ENCODE peak calls at places on chromosomes 7 and 10, in six cellular contexts. J is WTC11, S is nephron progenitor cell, Y is epithelial cell of esophagus, A is PC-3, M is endodermal cell. D is an unnamed sample.

GRCh38 chr7:148286150-148286549 is 304.4 kb upstream of the C7orf33 start:
- DNase-seq in S (no peak), Y (peak; percentile 34), J (no peak), M (no peak), A (peak; percentile 54), D (no peak)

GRCh38 chr7:55086413-55087201 is 67.8 kb downstream of the EGFR start:
- DNase-seq in A (peak; percentile 78), S (no peak), Y (peak; percentile 44), J (no peak), M (no peak), D (peak; percentile 42)

GRCh38 chr7:159086301-159086925 is 58.3 kb downstream of the VIPR2 start:
- DNase-seq in A (no peak), S (no peak), Y (no peak), J (no peak), M (peak; percentile 29), D (no peak)

GRCh38 chr7:79512269-79512668 is 58.8 kb upstream of the MAGI2 start:
- DNase-seq in A (peak; percentile 8), Y (peak; percentile 24), S (no peak), J (no peak), M (no peak), D (no peak)

GRCh38 chr7:112192236-112193154 is 13.7 kb downstream of the DOCK4 start:
- DNase-seq in S (no peak), J (no peak), M (no peak), A (peak; percentile 90), Y (peak; percentile 90), D (no peak)

GRCh38 chr7:105638324-105638723 is 57.0 kb upstream of the EFCAB10 start:
- DNase-seq in M (peak; percentile 74), S (no peak), J (no peak), A (no peak), Y (no peak), D (no peak)

GRCh38 chr7:26202019-26202985 is 757 bp downstream of the CBX3 start:
- DNase-seq in J (peak; percentile 22), S (peak; percentile 66), Y (peak; percentile 39), A (peak; percentile 41), M (no peak), D (peak; percentile 56)

GRCh38 chr10:97210576-97210975 is 24.8 kb upstream of the SLIT1 start:
- DNase-seq in Y (peak; percentile 67), J (peak; percentile 91), S (peak; percentile 86), A (peak; percentile 81), M (peak; percentile 95), D (peak; percentile 75)

GRCh38 chr7:157499835-157500153 is 163.0 kb downstream of the DNAJB6 start:
- DNase-seq in A (no peak), M (no peak), Y (no peak), S (no peak), J (no peak), D (no peak)

GRCh38 chr7:156039971-156040677 is 227.9 kb upstream of the SHH start:
- DNase-seq in S (no peak), J (no peak), M (no peak), A (no peak), Y (no peak), D (no peak)

GRCh38 chr10:1074063-1074747 is 18.0 kb downstream of the WDR37 start:
- DNase-seq in Y (no peak), S (no peak), J (no peak), A (no peak), M (peak; percentile 58), D (no peak)

GRCh38 chr7:85090138-85090537 is 96.7 kb downstream of the SEMA3D start:
- DNase-seq in Y (no peak), A (no peak), J (no peak), S (no peak), M (no peak), D (no peak)

GRCh38 chr7:157177997-157178396 is 39.3 kb downstream of the UBE3C start:
- DNase-seq in A (no peak), J (no peak), Y (no peak), S (no peak), M (no peak), D (peak; percentile 23)

GRCh38 chr7:77351539-77352004 is 64.6 kb downstream of the GSAP start:
- DNase-seq in J (no peak), M (peak; percentile 59), S (no peak), Y (no peak), A (no peak), D (peak; percentile 52)

GRCh38 chr7:116560021-116560970 is 35.5 kb downstream of the CAV1 start:
- DNase-seq in A (peak; percentile 65), J (no peak), S (peak; percentile 27), Y (no peak), M (no peak), D (no peak)

GRCh38 chr10:6929157-6929830 is 349.2 kb upstream of the PRKCQ start:
- DNase-seq in A (no peak), Y (no peak), M (no peak), S (no peak), J (no peak), D (no peak)

GRCh38 chr10:70144372-70145110 is 2.0 kb downstream of the TYSND1 start:
- DNase-seq in S (no peak), J (no peak), A (no peak), Y (no peak), M (no peak), D (no peak)

GRCh38 chr7:17447728-17448478 is 149.5 kb downstream of the AHR start:
- DNase-seq in S (no peak), A (peak; percentile 10), J (no peak), Y (no peak), M (no peak), D (no peak)

GRCh38 chr7:42068554-42069280 is 168.3 kb downstream of the GLI3 start:
- DNase-seq in A (no peak), J (no peak), M (no peak), S (peak; percentile 47), Y (peak; percentile 32), D (no peak)

GRCh38 chr10:63229192-63229591 is 96.1 kb downstream of the NRBF2 start:
- DNase-seq in J (no peak), S (no peak), Y (no peak), A (no peak), M (no peak), D (no peak)

GRCh38 chr7:143265017-143265693 is 1.9 kb downstream of the GSTK1 start:
- DNase-seq in M (no peak), Y (no peak), A (no peak), J (no peak), S (no peak), D (no peak)

GRCh38 chr7:142494021-142494420 is 236.2 kb upstream of the PRSS58 start:
- DNase-seq in A (no peak), Y (no peak), S (no peak), J (no peak), M (no peak), D (no peak)

GRCh38 chr7:126958367-126958766 is 294.4 kb downstream of the GRM8 start:
- DNase-seq in M (no peak), Y (no peak), J (no peak), S (no peak), A (no peak), D (no peak)

GRCh38 chr7:38478404-38478803 is 152.8 kb downstream of the AMPH start:
- DNase-seq in A (peak; percentile 74), Y (peak; percentile 53), M (no peak), J (no peak), S (no peak), D (no peak)

GRCh38 chr7:55187701-55188491 is 169.1 kb downstream of the EGFR start:
- DNase-seq in Y (no peak), M (no peak), J (no peak), S (no peak), A (no peak), D (no peak)

GRCh38 chr10:29257106-29257783 is 31.6 kb upstream of the LYZL1 start:
- DNase-seq in Y (no peak), M (no peak), J (no peak), A (peak; percentile 82), S (peak; percentile 28), D (no peak)

GRCh38 chr10:105973912-105974311 is 1190.6 kb downstream of the SORCS1 start:
- DNase-seq in J (no peak), A (no peak), M (no peak), S (no peak), Y (no peak), D (no peak)

GRCh38 chr10:31197886-31198285 is 121.1 kb upstream of the ZEB1 start:
- DNase-seq in A (peak; percentile 11), J (no peak), M (no peak), S (no peak), Y (peak; percentile 52), D (no peak)

GRCh38 chr10:74244097-74244685 is 93.2 kb downstream of the ADK start:
- DNase-seq in M (no peak), J (no peak), S (peak; percentile 6), Y (peak; percentile 51), A (peak; percentile 99), D (no peak)
- TF ChIP-seq CTCF in M (peak; percentile 80), J (no peak), S (peak; percentile 58), Y (peak; percentile 43), A (peak; percentile 100), D (peak; percentile 46)

GRCh38 chr10:88995156-88995876 is 4.7 kb downstream of the FAS start:
- DNase-seq in M (no peak), A (no peak), Y (no peak), S (no peak), J (no peak), D (no peak)

GRCh38 chr10:88992945-88993537 is 2.4 kb downstream of the FAS start:
- DNase-seq in A (peak; percentile 31), M (no peak), J (no peak), Y (peak; percentile 77), S (no peak), D (no peak)

GRCh38 chr10:88994034-88994433 is 3.4 kb downstream of the FAS start:
- DNase-seq in J (no peak), Y (peak; percentile 36), S (no peak), A (no peak), M (no peak), D (peak; percentile 31)

GRCh38 chr10:88999629-89000028 is 9.0 kb downstream of the FAS start:
- DNase-seq in S (no peak), J (no peak), A (no peak), Y (peak; percentile 15), M (no peak), D (no peak)

GRCh38 chr10:88996927-88997326 is 6.3 kb downstream of the FAS start:
- DNase-seq in M (no peak), S (no peak), J (no peak), A (no peak), Y (no peak), D (no peak)
- TF ChIP-seq CTCF in M (no peak), S (no peak), J (no peak), A (no peak), Y (no peak), D (no peak)

GRCh38 chr10:25231751-25232150 is 57.0 kb downstream of the GPR158 start:
- DNase-seq in Y (no peak), M (no peak), S (no peak), J (no peak), A (no peak), D (no peak)

GRCh38 chr10:25222085-25222660 is 47.4 kb downstream of the GPR158 start:
- DNase-seq in J (no peak), A (no peak), M (no peak), Y (no peak), S (no peak), D (no peak)

GRCh38 chr10:25232229-25232628 is 57.4 kb downstream of the GPR158 start:
- DNase-seq in M (no peak), J (no peak), A (no peak), S (no peak), Y (no peak), D (no peak)

GRCh38 chr10:25226775-25227682 is 52.2 kb downstream of the GPR158 start:
- DNase-seq in Y (peak; percentile 62), S (peak; percentile 43), J (peak; percentile 41), A (peak; percentile 59), M (peak; percentile 77), D (peak; percentile 11)
- TF ChIP-seq CTCF in Y (peak; percentile 89), S (peak; percentile 78), J (no peak), A (peak; percentile 75), M (peak; percentile 94), D (peak; percentile 62)

GRCh38 chr7:128214463-128214862 is 26.6 kb upstream of the LEP start:
- DNase-seq in A (no peak), Y (no peak), J (no peak), M (no peak), S (no peak), D (no peak)
- TF ChIP-seq CTCF in A (no peak), Y (no peak), J (no peak), M (no peak), S (no peak), D (no peak)

D was measured in GM13977.